ENCODE peak calls at places on chromosomes 2 and 18, in nine cellular contexts. Z, E, F, W, H, A, C, D and N are unnamed samples. For H3K4me1, the result is how much of the 10 kb centered on the place peaks cover.

GRCh38 chr2:85216051-85216431 is 82.8 kb downstream of the TCF7L1 start:
- DNase-seq in E (no peak), C (no peak), D (no peak), F (no peak), W (no peak), H (no peak), Z (peak), A (no peak), N (no peak)

GRCh38 chr2:207012461-207012860 is 73.1 kb downstream of the CPO start:
- DNase-seq in H (no peak), W (no peak), D (no peak), E (no peak), Z (no peak), C (peak), F (no peak), A (no peak), N (no peak)

GRCh38 chr18:51867767-51868166 is 472.2 kb upstream of the DCC start:
- DNase-seq in F (no peak), A (no peak), D (no peak), C (peak), E (no peak), H (peak), W (peak), Z (no peak), N (no peak)

GRCh38 chr18:56200381-56200831 is 438.0 kb downstream of the TXNL1 start:
- DNase-seq in C (peak), H (no peak), D (no peak), W (no peak), F (no peak), Z (no peak), E (peak), A (no peak), N (no peak)

GRCh38 chr2:58571181-58571852 is 330.2 kb upstream of the FANCL start:
- DNase-seq in H (peak), C (peak), A (peak), E (peak), F (no peak), W (peak), Z (no peak), D (no peak), N (no peak)

GRCh38 chr2:212871597-212871996 is 279.8 kb downstream of the IKZF2 start:
- DNase-seq in D (no peak), C (no peak), F (no peak), A (no peak), W (no peak), Z (no peak), E (no peak), H (no peak), N (no peak)

GRCh38 chr2:95018861-95019550 is 6.5 kb upstream of the MAL start:
- DNase-seq in Z (no peak), F (no peak), D (peak), A (peak), E (no peak), H (no peak), C (no peak), W (no peak), N (no peak)

GRCh38 chr2:37414470-37414949 is 70.1 kb downstream of the QPCT start:
- DNase-seq in C (peak), Z (no peak), W (peak), E (peak), A (no peak), F (no peak), D (no peak), H (peak), N (no peak)

GRCh38 chr18:48468151-48468550 is 59.0 kb upstream of the ZBTB7C start:
- DNase-seq in W (no peak), F (no peak), E (no peak), A (no peak), C (no peak), D (no peak), H (no peak), Z (no peak), N (no peak)

GRCh38 chr2:104944495-104944894 is 90.6 kb downstream of the POU3F3 start:
- DNase-seq in F (no peak), E (peak), Z (no peak), H (peak), A (no peak), W (peak), C (no peak), D (no peak), N (no peak)

GRCh38 chr2:216499641-216500218 is 1.1 kb downstream of the RPL37A start:
- DNase-seq in H (no peak), E (no peak), F (no peak), C (no peak), D (no peak), W (no peak), A (no peak), Z (no peak), N (no peak)

GRCh38 chr2:128252501-128252900 is 66.2 kb downstream of the HS6ST1 start:
- DNase-seq in W (no peak), D (no peak), H (no peak), C (no peak), E (no peak), Z (no peak), F (peak), A (no peak), N (peak)

GRCh38 chr2:23420091-23420839 is 35.3 kb downstream of the KLHL29 start:
- DNase-seq in W (no peak), F (no peak), D (no peak), Z (no peak), H (no peak), A (no peak), E (no peak), C (no peak), N (peak)

GRCh38 chr2:11437602-11438001 is 28.4 kb downstream of the E2F6 start:
- DNase-seq in W (no peak), A (no peak), D (no peak), E (no peak), Z (no peak), H (no peak), C (no peak), F (no peak), N (no peak)

GRCh38 chr2:904243-905024 is 46.2 kb upstream of the SNTG2 start:
- DNase-seq in H (no peak), D (no peak), C (no peak), E (no peak), W (no peak), A (peak), F (peak), Z (no peak), N (no peak)

GRCh38 chr2:8796878-8797550 is 40.4 kb downstream of the KIDINS220 start:
- DNase-seq in H (no peak), A (no peak), C (no peak), D (no peak), E (no peak), Z (no peak), W (no peak), F (no peak), N (no peak)

GRCh38 chr2:85133751-85134254 is 611 bp downstream of the TCF7L1 start:
- DNase-seq in Z (peak), F (no peak), A (peak), H (peak), W (peak), C (peak), E (peak), D (peak), N (peak)

GRCh38 chr2:233130481-233130970 is 70.4 kb downstream of the INPP5D start:
- DNase-seq in Z (no peak), W (no peak), F (no peak), D (no peak), H (no peak), A (no peak), E (no peak), C (no peak), N (no peak)

GRCh38 chr18:25650201-25650941 is 298.4 kb upstream of the ZNF521 start:
- DNase-seq in D (no peak), Z (no peak), F (no peak), C (peak), E (no peak), H (no peak), W (peak), A (no peak), N (no peak)

GRCh38 chr2:121075641-121076500 is 209.1 kb downstream of the TFCP2L1 start:
- DNase-seq in C (no peak), W (no peak), A (no peak), D (no peak), Z (no peak), E (peak), F (no peak), H (no peak), N (no peak)

GRCh38 chr2:240507060-240507777 is 50.6 kb downstream of the ANKMY1 start:
- DNase-seq in E (no peak), D (peak), A (no peak), C (no peak), W (no peak), H (no peak), Z (no peak), F (peak), N (no peak)

GRCh38 chr18:46676162-46676830 is 19.3 kb upstream of the LOXHD1 start:
- DNase-seq in E (peak), W (no peak), D (no peak), Z (no peak), F (no peak), A (no peak), C (peak), H (no peak), N (no peak)

GRCh38 chr2:85429924-85430289 is 11.4 kb downstream of the SH2D6 start:
- DNase-seq in C (no peak), E (no peak), D (no peak), W (no peak), A (no peak), H (no peak), Z (no peak), F (no peak), N (no peak)

GRCh38 chr2:70029814-70030409 is 57.4 kb upstream of the PCBP1 start:
- DNase-seq in F (no peak), W (peak), D (peak), Z (peak), H (peak), A (peak), E (no peak), C (peak), N (peak)

GRCh38 chr2:151922845-151923666 is 94.8 kb upstream of the ARL5A start:
- DNase-seq in F (no peak), W (peak), E (peak), D (peak), Z (peak), A (peak), H (no peak), C (no peak), N (peak)

GRCh38 chr2:39584283-39584972 is 81.3 kb upstream of the TMEM178A start:
- DNase-seq in D (no peak), H (no peak), W (no peak), F (no peak), C (peak), Z (no peak), A (no peak), E (no peak), N (no peak)

GRCh38 chr2:200258881-200259576 is 47.5 kb upstream of the SPATS2L start:
- DNase-seq in D (no peak), F (no peak), A (no peak), E (no peak), H (no peak), Z (no peak), C (no peak), W (no peak), N (no peak)

GRCh38 chr2:118645891-118646290 is 201.6 kb downstream of the EN1 start:
- DNase-seq in A (no peak), Z (no peak), F (no peak), W (no peak), C (no peak), E (no peak), D (no peak), H (no peak), N (no peak)

GRCh38 chr18:74284501-74285004 is 7.2 kb downstream of the CYB5A start:
- DNase-seq in C (peak), D (no peak), E (no peak), Z (no peak), F (no peak), W (peak), A (no peak), H (peak), N (no peak)
- H3K4me1 ChIP-seq in C (under half), D (half or more), E (half or more), Z (under half), F (under half), W (under half), A (under half), H (under half), N (half or more)

DNA sequence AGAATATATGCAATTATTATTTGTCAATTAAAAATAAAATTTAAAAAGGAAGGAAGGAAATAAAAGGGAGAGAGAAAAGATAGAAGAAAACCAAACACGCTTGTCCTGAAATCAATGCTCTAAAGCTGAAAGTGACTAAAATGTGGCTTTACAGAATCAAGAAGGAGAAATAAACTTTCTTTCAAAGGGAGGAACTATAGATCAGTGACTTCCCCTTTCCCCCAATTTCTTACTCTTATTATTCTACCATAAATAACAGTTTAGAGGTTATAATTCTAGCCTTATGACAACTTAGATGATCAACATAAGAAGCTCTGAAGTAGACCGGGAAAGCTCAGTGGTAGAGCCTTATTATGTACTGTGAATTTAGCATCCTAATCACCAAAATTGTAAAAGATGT is 122.5 kb downstream of the ARHGAP15 start:
- DNase-seq in A (no peak), E (no peak), F (no peak), W (no peak), C (no peak), H (no peak), Z (no peak), D (no peak), N (no peak)
- H3K4me1 ChIP-seq in A (under half), E (under half), F (under half), W (under half), C (under half), H (under half), Z (under half), D (under half), N (under half)

GRCh38 chr2:28662044-28662443 is 89.6 kb upstream of the PPP1CB start:
- DNase-seq in A (no peak), D (no peak), Z (no peak), E (peak), C (no peak), F (no peak), W (no peak), H (no peak), N (peak)
- H3K4me1 ChIP-seq in A (under half), D (under half), Z (under half), E (under half), C (under half), F (under half), W (under half), H (under half), N (half or more)

GRCh38 chr2:124586210-124586609 is 561.1 kb downstream of the CNTNAP5 start:
- DNase-seq in W (no peak), A (no peak), H (no peak), C (no peak), E (no peak), F (no peak), Z (no peak), D (no peak), N (no peak)
- H3K4me1 ChIP-seq in W (under half), A (under half), H (under half), C (under half), E (under half), F (under half), Z (under half), D (under half), N (under half)

DNA sequence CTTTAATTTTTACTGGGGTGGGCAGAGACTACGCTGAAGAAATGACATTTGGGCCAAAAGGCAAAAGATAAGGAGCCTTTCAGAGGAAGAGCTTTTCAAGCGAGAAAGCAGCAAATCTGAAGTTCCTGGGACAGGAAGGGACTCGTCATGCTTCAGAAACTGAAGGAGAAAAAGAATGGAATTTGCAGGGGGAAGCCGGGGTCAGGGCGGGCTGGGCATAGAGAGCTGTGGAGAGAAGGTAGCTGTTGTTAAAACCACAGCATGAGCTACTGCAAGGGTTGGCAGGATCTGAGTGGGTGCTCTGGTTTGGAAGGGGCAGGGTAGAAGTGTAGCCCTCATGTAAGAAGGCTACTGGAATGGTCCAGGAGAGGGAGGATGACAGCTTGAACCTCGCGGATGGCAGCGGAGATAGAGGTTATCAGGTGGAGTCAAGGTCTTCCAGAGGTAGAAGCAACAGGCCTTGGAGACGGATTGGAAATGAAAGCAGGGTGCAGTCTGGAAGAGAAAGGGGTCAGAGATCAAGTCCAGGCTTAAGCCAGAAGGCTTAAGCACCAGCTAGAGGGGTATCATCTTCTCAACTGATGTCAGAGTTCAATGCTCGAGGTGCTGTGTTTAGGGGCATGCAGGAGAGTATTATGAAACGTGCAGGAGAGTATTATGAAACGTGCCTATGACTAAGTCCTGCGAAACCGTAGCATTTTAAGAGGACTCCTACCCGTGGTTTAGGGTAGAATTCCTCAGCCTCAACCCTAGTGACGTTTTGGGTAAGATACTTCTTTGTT is 18.9 kb downstream of the ATP8B1 start:
- DNase-seq in A (no peak), C (peak), D (no peak), H (no peak), W (no peak), Z (no peak), F (no peak), E (no peak), N (no peak)
- H3K4me1 ChIP-seq in A (under half), C (under half), D (under half), H (under half), W (under half), Z (under half), F (under half), E (half or more), N (under half)

GRCh38 chr18:9927392-9928063 is 13.7 kb downstream of the VAPA start:
- DNase-seq in H (no peak), C (no peak), F (no peak), D (no peak), A (no peak), W (no peak), E (no peak), Z (no peak), N (no peak)

GRCh38 chr18:9926977-9927376 is 13.2 kb downstream of the VAPA start:
- DNase-seq in A (no peak), E (no peak), D (no peak), W (no peak), Z (no peak), H (no peak), F (no peak), C (no peak), N (no peak)

GRCh38 chr18:9925369-9925768 is 11.6 kb downstream of the VAPA start:
- DNase-seq in H (no peak), W (no peak), E (no peak), A (no peak), F (no peak), C (peak), D (no peak), Z (no peak), N (no peak)

GRCh38 chr18:9925795-9926194 is 12.0 kb downstream of the VAPA start:
- DNase-seq in Z (no peak), D (no peak), F (no peak), A (no peak), W (no peak), E (no peak), C (no peak), H (no peak), N (no peak)

GRCh38 chr18:9926223-9926894 is 12.5 kb downstream of the VAPA start:
- DNase-seq in F (no peak), C (no peak), D (no peak), A (no peak), E (no peak), Z (no peak), H (no peak), W (no peak), N (no peak)
- H3K4me1 ChIP-seq in F (half or more), C (under half), D (half or more), A (under half), E (half or more), Z (under half), H (under half), W (under half), N (half or more)

GRCh38 chr2:74764429-74765272 is 69.3 kb upstream of the HK2 start:
- DNase-seq in E (no peak), F (no peak), H (no peak), Z (no peak), A (no peak), W (no peak), C (peak), D (no peak), N (no peak)

GRCh38 chr2:74768401-74768914 is 65.5 kb upstream of the HK2 start:
- DNase-seq in W (peak), D (no peak), F (no peak), Z (peak), H (no peak), A (no peak), C (peak), E (no peak), N (no peak)

GRCh38 chr2:74763962-74764428 is 69.9 kb upstream of the HK2 start:
- DNase-seq in F (no peak), W (no peak), C (no peak), E (no peak), Z (no peak), A (no peak), H (no peak), D (no peak), N (no peak)

GRCh38 chr2:74766780-74767179 is 67.1 kb upstream of the HK2 start:
- DNase-seq in Z (no peak), F (no peak), C (no peak), D (no peak), A (no peak), E (no peak), W (no peak), H (no peak), N (no peak)

DNA sequence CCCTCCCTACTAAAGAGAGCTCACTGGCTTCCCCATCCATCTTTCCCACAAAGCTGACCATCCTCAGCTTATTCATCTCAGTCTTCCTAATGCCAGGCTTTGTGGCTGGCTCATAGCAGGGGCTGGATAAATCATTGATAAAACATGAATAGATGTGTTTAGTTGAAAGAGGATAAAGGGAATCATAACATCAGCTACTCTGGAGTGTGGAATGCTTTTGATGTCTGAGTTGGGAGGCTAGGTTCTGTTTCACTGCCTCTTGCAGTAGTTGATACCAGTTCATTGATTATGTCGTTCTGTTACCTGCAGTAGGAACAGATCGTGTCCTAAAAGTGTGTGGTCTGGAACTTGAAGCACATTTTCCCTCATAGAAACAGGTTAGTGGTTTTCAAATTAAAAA is 66.3 kb upstream of the HK2 start:
- DNase-seq in H (no peak), A (no peak), D (no peak), W (no peak), Z (no peak), E (no peak), F (no peak), C (no peak), N (no peak)
- H3K4me1 ChIP-seq in H (under half), A (under half), D (under half), W (under half), Z (under half), E (under half), F (under half), C (under half), N (under half)